ENCODE peak calls at places on chromosomes 16 and 17, in five cellular contexts. One of them, this sample, is unnamed.

GRCh38 chr16:55482056-55482455 is 3.1 kb downstream of the MMP2 start:
- DNase-seq in HEK293T: no peak
- DNase-seq in GM12878: no peak
- DNase-seq in HepG2: no peak
- DNase-seq in H1: no peak
- DNase-seq in this sample: no peak

GRCh38 chr16:19868421-19868820 is 16.2 kb downstream of the GPRC5B start:
- DNase-seq in HEK293T: no peak
- DNase-seq in GM12878: no peak
- DNase-seq in HepG2: no peak
- DNase-seq in H1: no peak
- DNase-seq in this sample: no peak

GRCh38 chr17:50133028-50133768 is 3.2 kb upstream of the SAMD14 start:
- DNase-seq in HEK293T: no peak
- DNase-seq in GM12878: no peak
- DNase-seq in HepG2: peak; percentile 88
- DNase-seq in H1: no peak
- DNase-seq in this sample: no peak

GRCh38 chr17:17748604-17749003 is 67.3 kb downstream of the RAI1 start:
- DNase-seq in HEK293T: no peak
- DNase-seq in GM12878: no peak
- DNase-seq in HepG2: no peak
- DNase-seq in H1: no peak
- DNase-seq in this sample: no peak

GRCh38 chr16:58655215-58655596 is 25.6 kb upstream of the CNOT1 start:
- DNase-seq in HEK293T: no peak
- DNase-seq in GM12878: no peak
- DNase-seq in HepG2: peak; percentile 43
- DNase-seq in H1: no peak
- DNase-seq in this sample: no peak

GRCh38 chr17:31537558-31537957 is 146.1 kb downstream of the RAB11FIP4 start:
- DNase-seq in HEK293T: no peak
- DNase-seq in GM12878: no peak
- DNase-seq in HepG2: no peak
- DNase-seq in H1: no peak
- DNase-seq in this sample: no peak

GRCh38 chr17:63622571-63623390 is 564 bp downstream of the MAP3K3 start:
- DNase-seq in HEK293T: peak; percentile 69
- DNase-seq in GM12878: no peak
- DNase-seq in HepG2: peak; percentile 49
- DNase-seq in H1: no peak
- DNase-seq in this sample: no peak

GRCh38 chr17:72930031-72930430 is 162.5 kb downstream of the SLC39A11 start:
- DNase-seq in HEK293T: no peak
- DNase-seq in GM12878: no peak
- DNase-seq in HepG2: no peak
- DNase-seq in H1: no peak
- DNase-seq in this sample: no peak

GRCh38 chr17:4716081-4716480 is 5.6 kb downstream of the ARRB2 start:
- DNase-seq in HEK293T: no peak
- DNase-seq in GM12878: no peak
- DNase-seq in HepG2: no peak
- DNase-seq in H1: no peak
- DNase-seq in this sample: no peak

GRCh38 chr17:15947331-15947730 is 2.4 kb downstream of the ADORA2B start:
- DNase-seq in HEK293T: no peak
- DNase-seq in GM12878: no peak
- DNase-seq in HepG2: no peak
- DNase-seq in H1: no peak
- DNase-seq in this sample: no peak

GRCh38 chr17:31469959-31470358 is 78.5 kb downstream of the RAB11FIP4 start:
- DNase-seq in HEK293T: no peak
- DNase-seq in GM12878: no peak
- DNase-seq in HepG2: peak; percentile 38
- DNase-seq in H1: no peak
- DNase-seq in this sample: no peak

GRCh38 chr17:60161598-60162330 is 12.0 kb downstream of the CA4 start:
- DNase-seq in HEK293T: no peak
- DNase-seq in GM12878: no peak
- DNase-seq in HepG2: no peak
- DNase-seq in H1: no peak
- DNase-seq in this sample: no peak

GRCh38 chr16:65002265-65002664 is 119.6 kb downstream of the CDH11 start:
- DNase-seq in HEK293T: no peak
- DNase-seq in GM12878: no peak
- DNase-seq in HepG2: no peak
- DNase-seq in H1: no peak
- DNase-seq in this sample: no peak

GRCh38 chr16:56539667-56540066 is 19.8 kb upstream of the BBS2 start:
- DNase-seq in HEK293T: no peak
- DNase-seq in GM12878: no peak
- DNase-seq in HepG2: no peak
- DNase-seq in H1: no peak
- DNase-seq in this sample: no peak

GRCh38 chr17:15891348-15891747 is 53.6 kb upstream of the ADORA2B start:
- DNase-seq in HEK293T: no peak
- DNase-seq in GM12878: no peak
- DNase-seq in HepG2: no peak
- DNase-seq in H1: no peak
- DNase-seq in this sample: no peak

GRCh38 chr17:27649929-27650328 is 18.9 kb downstream of the LGALS9 start:
- DNase-seq in HEK293T: no peak
- DNase-seq in GM12878: no peak
- DNase-seq in HepG2: no peak
- DNase-seq in H1: no peak
- DNase-seq in this sample: no peak

GRCh38 chr17:27646232-27646631 is 15.2 kb downstream of the LGALS9 start:
- DNase-seq in HEK293T: no peak
- DNase-seq in GM12878: no peak
- DNase-seq in HepG2: no peak
- DNase-seq in H1: no peak
- DNase-seq in this sample: no peak

GRCh38 chr17:27640790-27641189 is 9.8 kb downstream of the LGALS9 start:
- DNase-seq in HEK293T: no peak
- DNase-seq in GM12878: no peak
- DNase-seq in HepG2: no peak
- DNase-seq in H1: no peak
- DNase-seq in this sample: no peak

GRCh38 chr17:27647755-27648154 is 16.8 kb downstream of the LGALS9 start:
- DNase-seq in HEK293T: no peak
- DNase-seq in GM12878: no peak
- DNase-seq in HepG2: no peak
- DNase-seq in H1: no peak
- DNase-seq in this sample: no peak

DNA sequence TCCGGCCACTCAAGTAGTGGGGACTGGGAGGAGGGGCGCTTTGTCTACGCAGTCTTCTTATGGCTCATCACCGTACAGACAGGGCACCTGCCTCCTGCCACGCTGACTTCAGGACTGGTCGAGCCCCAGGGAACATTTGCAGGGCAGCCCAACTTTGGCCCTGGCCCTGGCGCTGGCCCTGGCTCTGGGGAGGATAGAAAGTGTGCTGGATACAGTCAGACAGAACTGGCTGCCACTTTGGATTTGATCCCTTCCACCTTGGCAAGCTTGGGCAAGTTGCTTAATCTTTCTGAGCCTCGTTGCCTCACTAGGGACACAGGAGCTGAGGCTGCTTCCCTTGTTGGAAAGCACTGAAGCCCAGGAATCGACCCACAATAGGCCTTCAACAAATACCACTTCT is 13.6 kb downstream of the LGALS9 start:
- DNase-seq in HEK293T: no peak
- DNase-seq in GM12878: no peak
- DNase-seq in HepG2: no peak
- DNase-seq in H1: no peak
- DNase-seq in this sample: no peak
- TF ChIP-seq SUZ12 in HEK293T: no peak
- TF ChIP-seq SUZ12 in GM12878: no peak
- TF ChIP-seq SUZ12 in HepG2: no peak
- TF ChIP-seq SUZ12 in H1: no peak
- TF ChIP-seq SUZ12 in this sample: no peak

DNA sequence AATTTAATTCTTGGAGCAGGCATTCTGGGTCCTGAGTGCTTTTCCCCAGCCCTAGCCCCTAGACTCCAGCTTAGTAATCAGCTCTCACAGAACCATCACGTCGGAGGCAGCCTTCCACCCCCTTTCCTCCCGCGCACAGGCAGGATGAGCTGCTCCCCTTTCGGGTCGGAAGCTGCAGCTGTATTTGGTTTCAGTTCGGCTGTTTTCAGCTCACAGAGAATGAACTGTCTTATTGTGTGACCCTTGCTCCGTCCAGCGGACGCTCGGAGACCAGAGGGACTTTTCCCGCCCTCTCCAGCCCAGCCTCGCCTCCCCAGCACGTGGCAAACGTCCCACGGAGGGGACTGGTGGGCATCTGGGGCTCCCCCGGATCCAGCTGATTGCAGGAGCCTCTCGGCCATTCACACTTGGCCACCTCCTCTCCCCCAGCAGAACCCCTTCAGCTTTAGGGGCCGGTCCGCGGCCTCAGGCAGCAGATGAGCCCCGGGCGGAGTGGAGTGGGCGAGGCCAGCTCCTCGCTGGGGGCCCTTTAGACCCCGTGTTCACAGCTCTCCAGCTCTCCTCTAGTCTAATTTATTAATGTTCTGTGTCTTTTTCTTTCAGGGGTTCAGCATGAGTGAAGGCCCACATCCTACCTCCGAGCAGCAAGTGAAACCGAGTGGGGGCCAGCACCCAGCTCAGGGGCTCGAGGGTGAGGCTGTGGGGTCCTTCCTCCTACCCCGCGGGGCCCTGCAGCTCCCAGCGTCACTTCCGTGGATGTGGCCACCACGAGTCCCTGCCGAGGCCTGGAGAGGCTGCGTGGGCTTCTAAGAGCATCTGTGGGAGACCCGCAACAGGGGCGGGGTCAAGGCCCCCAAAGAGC is 863 bp upstream of the UTS2R start:
- DNase-seq in HEK293T: no peak
- DNase-seq in GM12878: no peak
- DNase-seq in HepG2: no peak
- DNase-seq in H1: no peak
- DNase-seq in this sample: no peak
- TF ChIP-seq SUZ12 in HEK293T: no peak
- TF ChIP-seq SUZ12 in GM12878: no peak
- TF ChIP-seq SUZ12 in HepG2: no peak
- TF ChIP-seq SUZ12 in H1: no peak
- TF ChIP-seq SUZ12 in this sample: no peak

GRCh38 chr16:53753431-53753830 is 49.5 kb downstream of the FTO start:
- DNase-seq in HEK293T: no peak
- DNase-seq in GM12878: no peak
- DNase-seq in HepG2: no peak
- DNase-seq in H1: no peak
- DNase-seq in this sample: no peak

GRCh38 chr16:53754938-53755910 is 51.3 kb downstream of the FTO start:
- DNase-seq in HEK293T: no peak
- DNase-seq in GM12878: no peak
- DNase-seq in HepG2: no peak
- DNase-seq in H1: no peak
- DNase-seq in this sample: no peak

GRCh38 chr16:53757971-53758609 is 54.1 kb downstream of the FTO start:
- DNase-seq in HEK293T: no peak
- DNase-seq in GM12878: no peak
- DNase-seq in HepG2: no peak
- DNase-seq in H1: no peak
- DNase-seq in this sample: no peak

GRCh38 chr16:53752566-53752965 is 48.6 kb downstream of the FTO start:
- DNase-seq in HEK293T: no peak
- DNase-seq in GM12878: no peak
- DNase-seq in HepG2: no peak
- DNase-seq in H1: no peak
- DNase-seq in this sample: no peak

GRCh38 chr16:53756329-53756996 is 52.5 kb downstream of the FTO start:
- DNase-seq in HEK293T: no peak
- DNase-seq in GM12878: no peak
- DNase-seq in HepG2: peak; percentile 87
- DNase-seq in H1: no peak
- DNase-seq in this sample: no peak
- TF ChIP-seq SUZ12 in HEK293T: no peak
- TF ChIP-seq SUZ12 in GM12878: no peak
- TF ChIP-seq SUZ12 in HepG2: no peak
- TF ChIP-seq SUZ12 in H1: no peak
- TF ChIP-seq SUZ12 in this sample: no peak

GRCh38 chr16:86027366-86028126 is 128.6 kb downstream of the IRF8 start:
- DNase-seq in HEK293T: no peak
- DNase-seq in GM12878: no peak
- DNase-seq in HepG2: no peak
- DNase-seq in H1: no peak
- DNase-seq in this sample: no peak

GRCh38 chr16:86025706-86026105 is 126.7 kb downstream of the IRF8 start:
- DNase-seq in HEK293T: no peak
- DNase-seq in GM12878: no peak
- DNase-seq in HepG2: no peak
- DNase-seq in H1: no peak
- DNase-seq in this sample: no peak

GRCh38 chr16:86026916-86027315 is 128.0 kb downstream of the IRF8 start:
- DNase-seq in HEK293T: no peak
- DNase-seq in GM12878: no peak
- DNase-seq in HepG2: no peak
- DNase-seq in H1: no peak
- DNase-seq in this sample: no peak

GRCh38 chr16:86024210-86024609 is 125.2 kb downstream of the IRF8 start:
- DNase-seq in HEK293T: no peak
- DNase-seq in GM12878: no peak
- DNase-seq in HepG2: no peak
- DNase-seq in H1: no peak
- DNase-seq in this sample: no peak

GRCh38 chr16:86026136-86026905 is 127.4 kb downstream of the IRF8 start:
- DNase-seq in HEK293T: no peak
- DNase-seq in GM12878: no peak
- DNase-seq in HepG2: no peak
- DNase-seq in H1: no peak
- DNase-seq in this sample: no peak
- TF ChIP-seq SUZ12 in HEK293T: no peak
- TF ChIP-seq SUZ12 in GM12878: no peak
- TF ChIP-seq SUZ12 in HepG2: no peak
- TF ChIP-seq SUZ12 in H1: no peak
- TF ChIP-seq SUZ12 in this sample: no peak

DNA sequence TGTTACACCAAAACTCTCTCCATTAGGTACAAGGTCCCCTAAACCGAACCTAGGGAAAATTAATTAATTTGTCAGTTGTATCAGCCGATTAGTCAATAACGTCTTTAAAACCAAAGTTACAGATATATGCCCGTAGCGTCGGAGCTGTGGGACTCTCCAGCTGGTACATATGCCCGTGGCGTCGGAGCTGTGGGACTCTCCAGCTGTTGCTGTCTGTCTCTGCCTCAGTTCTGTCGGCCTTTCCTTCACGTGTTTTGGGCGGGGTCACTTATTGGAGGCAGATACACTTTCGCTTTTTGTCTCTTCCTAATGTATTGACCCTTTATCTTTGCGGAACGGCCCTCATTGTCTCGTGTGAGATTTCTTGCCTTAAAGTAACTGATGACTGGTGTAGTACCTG is 62.0 kb upstream of the ZNF750 start:
- DNase-seq in HEK293T: no peak
- DNase-seq in GM12878: no peak
- DNase-seq in HepG2: no peak
- DNase-seq in H1: no peak
- DNase-seq in this sample: no peak
- TF ChIP-seq SUZ12 in HEK293T: no peak
- TF ChIP-seq SUZ12 in GM12878: no peak
- TF ChIP-seq SUZ12 in HepG2: no peak
- TF ChIP-seq SUZ12 in H1: no peak
- TF ChIP-seq SUZ12 in this sample: no peak